ENCODE peak calls at places on chromosome 2, in eight cellular contexts. C is psoas muscle; M is A549; G is uterus; T is A673; Z is CD8-positive, alpha-beta memory T cell; H is ascending aorta; R is fibroblast of lung. X is an unnamed sample.

GRCh38 chr2:186780701-186781316 is 68.2 kb downstream of the ZSWIM2 start:
- DNase-seq in C (no peak), M (peak; percentile 8), G (no peak), T (peak; percentile 61), Z (no peak), H (no peak), R (peak; percentile 37), X (peak; percentile 65)

GRCh38 chr2:113180131-113180946 is 6.6 kb downstream of the PSD4 start:
- DNase-seq in C (no peak), M (no peak), G (no peak), T (no peak), Z (no peak), H (no peak), R (no peak), X (no peak)

GRCh38 chr2:11933854-11934253 is 187.4 kb downstream of the LPIN1 start:
- DNase-seq in C (no peak), M (no peak), G (no peak), T (no peak), Z (no peak), H (no peak), R (no peak), X (no peak)

GRCh38 chr2:238654479-238654878 is 193.4 kb upstream of the TWIST2 start:
- DNase-seq in C (no peak), M (no peak), G (no peak), T (no peak), Z (no peak), H (no peak), R (no peak), X (no peak)

GRCh38 chr2:166184789-166185188 is 57.0 kb upstream of the SCN1A start:
- DNase-seq in C (no peak), M (no peak), G (no peak), T (no peak), Z (no peak), H (no peak), R (no peak), X (no peak)

GRCh38 chr2:237864030-237864931 is 4.9 kb downstream of the RAMP1 start:
- DNase-seq in C (no peak), M (no peak), G (peak; percentile 76), T (no peak), Z (no peak), H (peak; percentile 81), R (peak; percentile 12), X (no peak)

GRCh38 chr2:126990605-126991532 is 92.2 kb downstream of the TEX51 start:
- DNase-seq in C (no peak), M (no peak), G (no peak), T (no peak), Z (no peak), H (no peak), R (no peak), X (no peak)

GRCh38 chr2:174492963-174493431 is 6.2 kb upstream of the GPR155 start:
- DNase-seq in C (no peak), M (no peak), G (no peak), T (no peak), Z (peak; percentile 83), H (no peak), R (no peak), X (no peak)

GRCh38 chr2:233434666-233435375 is 80.5 kb downstream of the DGKD start:
- DNase-seq in C (no peak), M (no peak), G (no peak), T (no peak), Z (no peak), H (peak; percentile 55), R (no peak), X (no peak)

GRCh38 chr2:187783446-187783845 is 229.2 kb upstream of the TFPI start:
- DNase-seq in C (no peak), M (no peak), G (no peak), T (no peak), Z (no peak), H (no peak), R (no peak), X (no peak)

GRCh38 chr2:73050011-73050617 is 21.4 kb downstream of the SFXN5 start:
- DNase-seq in C (no peak), M (no peak), G (no peak), T (no peak), Z (no peak), H (peak; percentile 44), R (peak; percentile 79), X (no peak)

GRCh38 chr2:135948642-135949355 is 36.6 kb downstream of the DARS1 start:
- DNase-seq in C (no peak), M (peak; percentile 41), G (no peak), T (no peak), Z (peak; percentile 66), H (no peak), R (peak; percentile 85), X (no peak)

GRCh38 chr2:192544371-192544955 is 349.7 kb upstream of the TMEFF2 start:
- DNase-seq in C (no peak), M (no peak), G (no peak), T (no peak), Z (no peak), H (no peak), R (peak; percentile 77), X (no peak)

GRCh38 chr2:230794472-230794871 is 70.3 kb upstream of the ITM2C start:
- DNase-seq in C (no peak), M (no peak), G (no peak), T (no peak), Z (peak; percentile 67), H (no peak), R (peak; percentile 52), X (no peak)

GRCh38 chr2:212814941-212815340 is 276.3 kb upstream of the ERBB4 start:
- DNase-seq in C (no peak), M (no peak), G (no peak), T (no peak), Z (no peak), H (no peak), R (no peak), X (no peak)

GRCh38 chr2:85703329-85703728 is 9.2 kb downstream of the GNLY start:
- DNase-seq in C (no peak), M (no peak), G (no peak), T (peak; percentile 32), Z (no peak), H (no peak), R (no peak), X (no peak)

GRCh38 chr2:85702172-85702571 is 8.0 kb downstream of the GNLY start:
- DNase-seq in C (no peak), M (no peak), G (no peak), T (no peak), Z (no peak), H (no peak), R (peak; percentile 76), X (no peak)

GRCh38 chr2:85704800-85705679 is 10.9 kb downstream of the GNLY start:
- DNase-seq in C (no peak), M (no peak), G (no peak), T (no peak), Z (no peak), H (no peak), R (peak; percentile 56), X (no peak)

GRCh38 chr2:85705680-85706039 is 11.5 kb downstream of the GNLY start:
- DNase-seq in C (peak; percentile 48), M (no peak), G (peak; percentile 76), T (no peak), Z (no peak), H (peak; percentile 87), R (peak; percentile 98), X (no peak)

GRCh38 chr2:85704038-85704437 is 9.9 kb downstream of the GNLY start:
- DNase-seq in C (no peak), M (no peak), G (no peak), T (no peak), Z (no peak), H (no peak), R (no peak), X (no peak)
- H3K27ac ChIP-seq in C (no peak overlapping the region), M (peak overlapping the region; percentile 78), G (no peak overlapping the region), T (no peak overlapping the region), Z (no peak overlapping the region), H (no peak overlapping the region), R (no peak overlapping the region), X (no peak overlapping the region)

DNA sequence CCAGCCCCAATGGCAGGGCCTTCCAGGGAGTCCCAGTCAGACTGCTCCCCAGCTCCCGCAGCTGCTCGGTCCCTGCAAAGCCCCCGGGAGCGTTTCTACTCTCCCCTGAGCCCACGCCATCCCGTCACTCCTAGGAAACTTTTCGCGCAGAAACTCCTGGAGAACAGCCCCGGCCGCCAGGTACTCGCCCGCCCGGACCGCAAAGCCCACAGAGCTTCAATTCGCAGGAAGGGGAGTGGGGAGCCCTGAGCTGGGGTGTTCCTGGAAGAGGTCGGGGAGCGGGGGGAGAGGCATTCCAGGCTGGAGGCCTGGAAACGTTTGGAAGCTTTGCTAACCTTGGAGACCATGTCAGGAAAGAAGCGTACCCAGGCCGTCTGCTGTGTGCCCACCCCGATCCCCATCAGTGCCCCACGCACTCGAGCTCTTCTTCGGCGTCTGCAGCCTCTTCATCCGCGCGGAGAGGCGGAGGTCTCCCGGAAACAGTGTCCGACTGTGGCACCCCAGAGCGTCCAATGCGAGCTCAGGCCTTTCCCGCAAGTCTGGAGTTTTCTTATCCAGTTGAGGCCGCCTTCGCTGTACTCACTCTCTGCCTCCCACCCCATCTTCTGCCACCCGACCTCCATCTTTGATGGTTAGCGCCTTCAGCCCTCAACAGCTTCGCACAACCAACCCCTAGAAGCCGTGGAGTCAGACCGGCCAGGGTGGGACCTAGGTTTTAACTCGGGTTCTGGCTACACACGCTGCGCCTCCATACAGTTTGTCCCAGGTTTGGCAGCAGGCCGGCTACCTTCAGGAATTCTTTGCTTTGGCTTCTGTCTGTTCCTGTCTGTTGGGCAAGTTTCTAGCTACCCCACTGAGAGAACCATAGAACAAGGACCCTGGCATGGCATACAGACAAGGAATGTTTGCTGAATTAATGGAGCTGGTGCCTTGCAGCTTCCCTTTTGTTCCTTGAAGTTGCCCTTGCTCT is 3.7 kb downstream of the PCGF1 start:
- DNase-seq in C (no peak), M (no peak), G (no peak), T (no peak), Z (no peak), H (no peak), R (no peak), X (no peak)
- H3K4me3 ChIP-seq in C (peak overlapping the region; percentile 67), M (peak overlapping the region; percentile 54), G (peak overlapping the region; percentile 23), T (no peak overlapping the region), Z (peak overlapping the region; percentile 50), H (peak overlapping the region; percentile 68), R (peak overlapping the region; percentile 9), X (peak overlapping the region; percentile 64)

DNA sequence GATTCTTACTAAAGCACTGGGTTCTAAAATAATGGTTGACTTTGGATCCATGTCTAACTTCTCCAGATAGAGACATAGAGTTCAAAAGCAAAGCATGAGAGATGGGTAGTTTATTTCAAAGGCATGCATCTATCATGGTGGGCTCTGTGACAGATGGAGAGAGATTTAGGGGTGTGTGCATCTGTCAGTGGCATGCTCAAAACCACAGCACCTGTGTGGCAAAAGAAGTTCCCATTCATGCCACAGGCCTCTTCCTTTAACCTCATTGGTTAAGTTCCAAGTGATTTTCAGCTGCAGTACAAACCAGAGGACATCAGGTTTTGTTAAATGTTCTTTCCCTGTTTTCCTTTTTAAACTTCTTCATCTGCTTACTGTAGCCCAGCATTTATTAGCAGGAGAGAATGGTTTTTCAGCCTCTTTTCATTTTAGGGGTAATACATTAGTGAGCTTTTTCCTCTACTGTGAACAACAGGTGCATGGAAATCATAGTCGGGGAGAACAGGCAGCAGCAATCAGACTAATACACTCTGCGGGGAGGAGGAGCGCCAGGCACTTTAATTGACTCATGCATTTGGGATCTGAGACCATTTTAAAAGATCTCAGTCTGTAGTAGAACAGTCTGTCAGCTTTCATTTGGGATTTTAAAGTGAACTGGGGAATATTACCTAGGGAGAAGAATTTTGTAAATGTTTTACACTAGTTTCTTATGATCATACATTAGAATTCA is 52.4 kb upstream of the UPP2 start:
- DNase-seq in C (no peak), M (no peak), G (no peak), T (no peak), Z (no peak), H (no peak), R (no peak), X (peak; percentile 70)
- H3K4me1 ChIP-seq in C (no peaks in the 10 kb centered on the region), M (no peaks in the 10 kb centered on the region), G (no peaks in the 10 kb centered on the region), T (peaks cover 48% of the 10 kb centered on the region), Z (no peaks in the 10 kb centered on the region), H (no peaks in the 10 kb centered on the region), R (no peaks in the 10 kb centered on the region), X (peaks cover 13% of the 10 kb centered on the region)

GRCh38 chr2:102107741-102108070 is 34.8 kb upstream of the IL1R1 start:
- DNase-seq in C (no peak), M (peak; percentile 33), G (no peak), T (no peak), Z (no peak), H (no peak), R (peak; percentile 82), X (no peak)
- H3K27ac ChIP-seq in C (no peak overlapping the region), M (peak overlapping the region; percentile 96), G (no peak overlapping the region), T (no peak overlapping the region), Z (no peak overlapping the region), H (no peak overlapping the region), R (no peak overlapping the region), X (no peak overlapping the region)

X was measured in SJCRH30.